ENCODE peak calls at places on chromosomes 16 and 17, in ten cellular contexts. F, H, U, E, L, R, C, P, O and W are unnamed samples.

GRCh38 chr16:81405702-81406113 is 38.9 kb upstream of the CMIP start:
- DNase-seq in U (no peak), P (no peak), H (no peak), E (no peak), L (no peak), F (no peak), R (peak), O (peak), C (peak), W (no peak)

GRCh38 chr17:58995247-58995940 is 111.3 kb downstream of the TRIM37 start:
- DNase-seq in E (no peak), C (no peak), O (no peak), U (no peak), F (no peak), H (no peak), R (no peak), L (no peak), P (no peak), W (no peak)

GRCh38 chr17:61459968-61460718 is 7.9 kb downstream of the TBX4 start:
- DNase-seq in P (no peak), L (no peak), O (no peak), C (no peak), H (no peak), U (no peak), E (no peak), R (no peak), F (no peak), W (no peak)

GRCh38 chr17:57408064-57408811 is 151.9 kb downstream of the MSI2 start:
- DNase-seq in O (no peak), L (peak), E (no peak), P (no peak), U (peak), C (no peak), R (peak), F (no peak), H (no peak), W (no peak)

GRCh38 chr17:31586946-31587345 is 195.5 kb downstream of the RAB11FIP4 start:
- DNase-seq in F (no peak), U (no peak), R (no peak), P (no peak), L (no peak), H (no peak), C (no peak), E (no peak), O (no peak), W (no peak)

GRCh38 chr17:51079049-51079448 is 41.6 kb downstream of the SPAG9 start:
- DNase-seq in U (no peak), C (no peak), R (no peak), L (no peak), P (no peak), O (no peak), F (no peak), H (no peak), E (no peak), W (no peak)

GRCh38 chr17:56699186-56699895 is 105.8 kb downstream of the NOG start:
- DNase-seq in P (no peak), F (no peak), H (no peak), O (peak), U (peak), E (no peak), C (peak), L (no peak), R (peak), W (no peak)

GRCh38 chr17:62818491-62818890 is 10.4 kb upstream of the MARCHF10 start:
- DNase-seq in E (no peak), O (no peak), F (no peak), C (no peak), L (no peak), H (no peak), P (no peak), R (no peak), U (no peak), W (no peak)

GRCh38 chr16:19979638-19980037 is 94.1 kb downstream of the GPR139 start:
- DNase-seq in H (no peak), U (no peak), E (no peak), R (no peak), L (no peak), C (no peak), P (no peak), F (no peak), O (no peak), W (no peak)

GRCh38 chr17:28948873-28949184 is 2.5 kb downstream of the PHF12 start:
- DNase-seq in C (peak), H (no peak), O (no peak), R (no peak), L (no peak), U (no peak), E (no peak), P (no peak), F (no peak), W (no peak)

GRCh38 chr16:21994856-21995465 is 6.0 kb downstream of the PDZD9 start:
- DNase-seq in O (no peak), L (no peak), H (no peak), R (no peak), P (no peak), E (no peak), C (no peak), U (no peak), F (no peak), W (peak)

GRCh38 chr17:29059281-29059680 is 16.3 kb downstream of the PIPOX start:
- DNase-seq in R (peak), F (no peak), P (no peak), U (no peak), H (no peak), C (peak), E (no peak), O (no peak), L (no peak), W (no peak)

GRCh38 chr17:740240-741055 is 8.1 kb downstream of the TLCD3A start:
- DNase-seq in C (no peak), R (no peak), H (no peak), O (no peak), F (no peak), E (no peak), U (peak), L (no peak), P (no peak), W (no peak)

GRCh38 chr16:66489818-66490217 is 60.1 kb downstream of the TK2 start:
- DNase-seq in U (no peak), F (no peak), L (no peak), P (no peak), O (no peak), E (no peak), H (no peak), C (no peak), R (no peak), W (no peak)

GRCh38 chr16:79411357-79411756 is 189.2 kb downstream of the MAF start:
- DNase-seq in U (no peak), R (no peak), P (no peak), L (no peak), O (no peak), H (no peak), C (no peak), F (no peak), E (no peak), W (no peak)

GRCh38 chr17:21511368-21512195 is 135.4 kb downstream of the KCNJ12 start:
- DNase-seq in E (peak), F (peak), L (peak), U (peak), O (no peak), H (peak), R (peak), C (peak), P (peak), W (peak)

GRCh38 chr16:26651464-26651863 is 415.3 kb upstream of the C16orf82 start:
- DNase-seq in P (no peak), R (no peak), O (no peak), C (no peak), U (no peak), F (no peak), E (no peak), L (no peak), H (no peak), W (no peak)

GRCh38 chr17:17722906-17723353 is 41.7 kb downstream of the RAI1 start:
- DNase-seq in L (no peak), C (no peak), H (no peak), F (no peak), R (no peak), U (no peak), O (no peak), E (no peak), P (no peak), W (no peak)

GRCh38 chr17:29379084-29379811 is 10.9 kb upstream of the TAOK1 start:
- DNase-seq in H (no peak), O (no peak), C (no peak), F (no peak), U (no peak), R (no peak), L (no peak), P (no peak), E (peak), W (no peak)

GRCh38 chr17:77045441-77046041 is 95.2 kb upstream of the SEC14L1 start:
- DNase-seq in E (peak), F (no peak), H (no peak), U (no peak), C (no peak), L (no peak), P (no peak), R (no peak), O (no peak), W (no peak)

GRCh38 chr17:81867952-81868673 is 3.0 kb downstream of the ARHGDIA start:
- DNase-seq in L (no peak), O (no peak), P (no peak), U (no peak), H (no peak), F (no peak), R (no peak), E (no peak), C (no peak), W (no peak)

GRCh38 chr16:72905581-72905980 is 142.3 kb downstream of the ZFHX3 start:
- DNase-seq in L (no peak), R (no peak), U (no peak), P (no peak), C (no peak), H (no peak), F (no peak), O (no peak), E (no peak), W (no peak)

GRCh38 chr16:52547001-52547833 is at the start of gene TOX3:
- DNase-seq in F (no peak), C (no peak), H (no peak), U (peak), O (no peak), P (no peak), R (peak), L (peak), E (no peak), W (no peak)

GRCh38 chr17:6070895-6071511 is 824 bp downstream of the WSCD1 start:
- DNase-seq in L (no peak), F (no peak), P (no peak), E (peak), O (no peak), U (no peak), H (peak), C (peak), R (peak), W (no peak)

GRCh38 chr17:61318684-61319098 is 81.0 kb upstream of the TBX2 start:
- DNase-seq in H (no peak), P (no peak), U (no peak), E (peak), L (no peak), F (no peak), O (no peak), R (no peak), C (no peak), W (no peak)

GRCh38 chr17:66271512-66271911 is 30.9 kb upstream of the PRKCA start:
- DNase-seq in E (no peak), L (no peak), P (no peak), U (no peak), H (no peak), R (no peak), F (no peak), C (no peak), O (no peak), W (no peak)

GRCh38 chr17:46181940-46182339 is 11.3 kb downstream of the KANSL1 start:
- DNase-seq in O (no peak), L (no peak), E (no peak), P (no peak), H (no peak), F (no peak), C (no peak), R (no peak), U (no peak), W (no peak)

GRCh38 chr16:50425044-50425443 is 56.3 kb upstream of the BRD7 start:
- DNase-seq in U (no peak), C (no peak), F (no peak), H (no peak), L (no peak), P (no peak), E (no peak), O (no peak), R (no peak), W (no peak)

GRCh38 chr17:77681820-77682219 is 276.7 kb upstream of the TNRC6C start:
- DNase-seq in U (no peak), C (no peak), P (no peak), R (peak), L (peak), F (no peak), H (no peak), O (no peak), E (no peak), W (no peak)

GRCh38 chr17:49523706-49524472 is 28.8 kb downstream of the NGFR start:
- DNase-seq in L (no peak), C (no peak), P (no peak), H (no peak), U (no peak), E (no peak), O (no peak), R (peak), F (no peak), W (no peak)

GRCh38 chr17:83196088-83196765 is 116.8 kb downstream of the METRNL start:
- DNase-seq in E (no peak), R (no peak), U (peak), O (no peak), P (no peak), L (no peak), F (no peak), H (no peak), C (no peak), W (no peak)

GRCh38 chr17:75511610-75512575 is 3.4 kb downstream of the CASKIN2 start:
- DNase-seq in R (peak), H (no peak), P (no peak), O (no peak), C (no peak), E (no peak), L (no peak), U (no peak), F (no peak), W (no peak)

GRCh38 chr17:156094-156621 is 18.8 kb downstream of the SCGB1C2 start:
- DNase-seq in L (no peak), R (no peak), U (peak), C (no peak), P (no peak), H (no peak), E (no peak), O (no peak), F (no peak), W (no peak)

GRCh38 chr17:6047966-6048365 is 22.2 kb upstream of the WSCD1 start:
- DNase-seq in E (no peak), O (no peak), H (no peak), L (no peak), C (no peak), R (no peak), F (no peak), U (no peak), P (no peak), W (no peak)

GRCh38 chr17:80888276-80889160 is 103.1 kb upstream of the CHMP6 start:
- DNase-seq in H (no peak), P (no peak), C (no peak), U (peak), R (no peak), O (no peak), E (no peak), L (no peak), F (no peak), W (no peak)

GRCh38 chr17:19533718-19534561 is at the start of gene SLC47A1:
- DNase-seq in R (peak), E (no peak), U (no peak), L (no peak), F (no peak), H (no peak), O (no peak), C (peak), P (no peak), W (no peak)

GRCh38 chr16:75248536-75249380 is 2.7 kb downstream of the BCAR1 start:
- DNase-seq in U (peak), H (peak), O (no peak), F (no peak), R (no peak), C (no peak), P (no peak), E (peak), L (no peak), W (no peak)

GRCh38 chr16:88264641-88265285 is 118.0 kb upstream of the ZNF469 start:
- DNase-seq in P (peak), L (no peak), H (no peak), O (peak), C (peak), F (peak), E (peak), U (peak), R (peak), W (peak)

GRCh38 chr17:28949185-28950016 is 1.9 kb downstream of the PHF12 start:
- DNase-seq in U (peak), L (no peak), E (peak), R (peak), P (peak), F (no peak), C (peak), H (peak), O (no peak), W (no peak)